ENCODE peak calls at places on chromosome 20, in six cellular contexts. Q is T-helper 1 cell, P is GM19239, Z is IMR-90, K is pons, O is HEK293T. J is an unnamed sample.

GRCh38 chr20:61118429-61119224 is 133.4 kb upstream of the CDH4 start:
- DNase-seq in K (no peak), P (no peak), O (no peak), Z (peak), Q (no peak), J (no peak)

GRCh38 chr20:6140947-6141346 is 18.1 kb upstream of the FERMT1 start:
- DNase-seq in K (no peak), Q (no peak), O (peak), P (no peak), Z (no peak), J (no peak)

GRCh38 chr20:7926767-7927166 is 13.5 kb downstream of the HAO1 start:
- DNase-seq in O (no peak), K (peak), Q (no peak), P (no peak), Z (peak), J (peak)

GRCh38 chr20:38106461-38106860 is 58.6 kb downstream of the TGM2 start:
- DNase-seq in P (no peak), O (no peak), K (no peak), Z (no peak), Q (no peak), J (no peak)

GRCh38 chr20:62219992-62220665 is at the start of gene HRH3:
- DNase-seq in O (peak), P (peak), Q (no peak), Z (no peak), K (no peak), J (no peak)

GRCh38 chr20:20614391-20614790 is 98.1 kb downstream of the RALGAPA2 start:
- DNase-seq in P (no peak), Q (no peak), Z (peak), O (no peak), K (no peak), J (no peak)

GRCh38 chr20:49986049-49986448 is 3.3 kb downstream of the SNAI1 start:
- DNase-seq in K (no peak), Z (no peak), Q (no peak), P (no peak), O (no peak), J (no peak)

GRCh38 chr20:58450259-58450658 is 61.2 kb downstream of the VAPB start:
- DNase-seq in Z (peak), K (no peak), O (no peak), P (no peak), Q (no peak), J (no peak)

GRCh38 chr20:3255728-3256127 is 16.7 kb upstream of the SLC4A11 start:
- DNase-seq in Q (no peak), K (no peak), Z (no peak), P (no peak), O (no peak), J (no peak)

GRCh38 chr20:21832442-21833152 is 127.1 kb downstream of the PAX1 start:
- DNase-seq in O (no peak), K (no peak), P (no peak), Z (no peak), Q (no peak), J (no peak)

GRCh38 chr20:64224344-64225165 is 31.0 kb upstream of the PCMTD2 start:
- DNase-seq in K (peak), Z (peak), Q (no peak), O (no peak), P (no peak), J (no peak)

GRCh38 chr20:23230766-23231385 is 119.7 kb upstream of the NXT1 start:
- DNase-seq in Q (no peak), O (no peak), K (no peak), P (no peak), Z (no peak), J (no peak)

GRCh38 chr20:41818369-41818768 is 200.2 kb upstream of the CHD6 start:
- DNase-seq in Z (no peak), P (no peak), K (no peak), Q (no peak), O (no peak), J (no peak)

GRCh38 chr20:10846831-10847230 is 173.0 kb upstream of the JAG1 start:
- DNase-seq in O (no peak), Q (no peak), Z (no peak), P (no peak), K (no peak), J (no peak)

GRCh38 chr20:42173440-42173839 is 555.3 kb upstream of the CHD6 start:
- DNase-seq in Z (no peak), K (no peak), Q (no peak), O (no peak), P (no peak), J (no peak)

GRCh38 chr20:33211817-33212424 is 5.2 kb upstream of the BPIFA3 start:
- DNase-seq in K (peak), Z (peak), O (peak), Q (peak), P (peak), J (peak)

GRCh38 chr20:63282946-63283345 is 10.0 kb upstream of the COL20A1 start:
- DNase-seq in Q (no peak), P (no peak), K (no peak), O (no peak), Z (no peak), J (peak)

GRCh38 chr20:46954490-46955038 is 59.9 kb downstream of the EYA2 start:
- DNase-seq in Z (peak), K (no peak), O (no peak), P (no peak), Q (no peak), J (no peak)

GRCh38 chr20:9966966-9967365 is 67.8 kb upstream of the ANKEF1 start:
- DNase-seq in P (no peak), Z (no peak), Q (no peak), K (no peak), O (peak), J (peak)

GRCh38 chr20:18506744-18507143 is 996 bp upstream of the SEC23B start:
- DNase-seq in P (no peak), Q (peak), K (no peak), Z (no peak), O (no peak), J (no peak)

GRCh38 chr20:19981091-19981490 is 36.1 kb upstream of the NAA20 start:
- DNase-seq in Z (peak), P (no peak), Q (no peak), K (no peak), O (no peak), J (no peak)

GRCh38 chr20:36644032-36644712 is 1.8 kb downstream of the SLA2 start:
- DNase-seq in K (no peak), Q (peak), O (no peak), Z (no peak), P (no peak), J (no peak)

GRCh38 chr20:5400164-5400762 is 83.5 kb upstream of the PROKR2 start:
- DNase-seq in K (no peak), Q (no peak), P (no peak), O (no peak), Z (peak), J (no peak)

GRCh38 chr20:19974621-19975435 is 42.3 kb upstream of the NAA20 start:
- DNase-seq in Q (no peak), O (no peak), P (no peak), Z (peak), K (peak), J (peak)

GRCh38 chr20:9935285-9935684 is 96.4 kb upstream of the PAK5 start:
- DNase-seq in O (no peak), K (no peak), Q (no peak), P (no peak), Z (no peak), J (no peak)

J was measured in cerebellar cortex.